ENCODE peak calls at places on chromosomes 1 and 21, in six cellular contexts. V is heart left ventricle, G is transverse colon, M is tibial nerve, J is NB4, Y is body of pancreas. K is an unnamed sample.

GRCh38 chr1:171152533-171152932 is 32.6 kb upstream of the FMO2 start:
- DNase-seq in V (peak), G (no peak), M (no peak), J (no peak), Y (no peak), K (no peak)

GRCh38 chr21:40902299-40902698 is 55.3 kb upstream of the DSCAM start:
- DNase-seq in V (peak), G (no peak), M (no peak), J (no peak), Y (peak), K (no peak)

GRCh38 chr1:228064296-228064695 is 18.2 kb upstream of the ARF1 start:
- DNase-seq in V (peak), G (no peak), M (no peak), J (no peak), Y (no peak), K (no peak)

GRCh38 chr1:209883341-209883971 is 54.6 kb upstream of the SYT14 start:
- DNase-seq in V (no peak), G (no peak), M (no peak), J (no peak), Y (no peak), K (no peak)

GRCh38 chr1:21647431-21648373 is 21.5 kb downstream of the RAP1GAP start:
- DNase-seq in V (no peak), G (peak), M (no peak), J (peak), Y (peak), K (peak)

GRCh38 chr1:81801834-81802531 is 1.2 kb downstream of the ADGRL2 start:
- DNase-seq in V (peak), G (no peak), M (peak), J (no peak), Y (peak), K (peak)

GRCh38 chr1:202046227-202046626 is 35.8 kb downstream of the ELF3 start:
- DNase-seq in V (no peak), G (peak), M (no peak), J (no peak), Y (peak), K (no peak)

GRCh38 chr1:4422496-4423289 is 231.7 kb upstream of the AJAP1 start:
- DNase-seq in V (no peak), G (no peak), M (no peak), J (no peak), Y (no peak), K (no peak)

GRCh38 chr1:165544996-165545395 is 1.2 kb downstream of the LRRC52 start:
- DNase-seq in V (no peak), G (no peak), M (no peak), J (no peak), Y (no peak), K (no peak)

GRCh38 chr1:171166361-171166760 is 18.7 kb upstream of the FMO2 start:
- DNase-seq in V (no peak), G (no peak), M (no peak), J (no peak), Y (no peak), K (no peak)

GRCh38 chr1:230340778-230341546 is 85.2 kb downstream of the PGBD5 start:
- DNase-seq in V (peak), G (no peak), M (no peak), J (no peak), Y (no peak), K (peak)

GRCh38 chr1:4463631-4464030 is 190.8 kb upstream of the AJAP1 start:
- DNase-seq in V (no peak), G (no peak), M (no peak), J (no peak), Y (no peak), K (no peak)

GRCh38 chr21:36994501-36995189 is 11.9 kb upstream of the RIPPLY3 start:
- DNase-seq in V (no peak), G (no peak), M (no peak), J (no peak), Y (no peak), K (no peak)

GRCh38 chr1:108816049-108816882 is 40.6 kb downstream of the AKNAD1 start:
- DNase-seq in V (peak), G (peak), M (peak), J (no peak), Y (peak), K (peak)

GRCh38 chr1:68116643-68117235 is 66.3 kb upstream of the DIRAS3 start:
- DNase-seq in V (peak), G (peak), M (peak), J (peak), Y (peak), K (peak)

GRCh38 chr21:41973861-41974751 is 20.3 kb upstream of the C2CD2 start:
- DNase-seq in V (peak), G (no peak), M (peak), J (peak), Y (no peak), K (peak)

GRCh38 chr1:156845055-156845952 is 13.6 kb downstream of the INSRR start:
- DNase-seq in V (no peak), G (no peak), M (no peak), J (no peak), Y (no peak), K (no peak)

GRCh38 chr1:54108156-54108555 is 44.6 kb downstream of the CDCP2 start:
- DNase-seq in V (no peak), G (no peak), M (no peak), J (no peak), Y (no peak), K (no peak)

GRCh38 chr1:180530501-180530900 is 28.1 kb upstream of the ACBD6 start:
- DNase-seq in V (peak), G (peak), M (no peak), J (no peak), Y (peak), K (no peak)

GRCh38 chr1:30912913-30913652 is 4.5 kb upstream of the SDC3 start:
- DNase-seq in V (peak), G (peak), M (peak), J (peak), Y (peak), K (peak)

GRCh38 chr1:235883261-235883927 is 16.7 kb upstream of the LYST start:
- DNase-seq in V (peak), G (peak), M (peak), J (peak), Y (peak), K (peak)

GRCh38 chr1:172766462-172766861 is 107.6 kb downstream of the FASLG start:
- DNase-seq in V (no peak), G (no peak), M (peak), J (no peak), Y (no peak), K (peak)

GRCh38 chr21:34593954-34594531 is 20.9 kb downstream of the RCAN1 start:
- DNase-seq in V (no peak), G (no peak), M (peak), J (no peak), Y (no peak), K (no peak)

GRCh38 chr1:154745286-154745731 is 124.8 kb downstream of the KCNN3 start:
- DNase-seq in V (peak), G (peak), M (no peak), J (peak), Y (peak), K (no peak)

DNA sequence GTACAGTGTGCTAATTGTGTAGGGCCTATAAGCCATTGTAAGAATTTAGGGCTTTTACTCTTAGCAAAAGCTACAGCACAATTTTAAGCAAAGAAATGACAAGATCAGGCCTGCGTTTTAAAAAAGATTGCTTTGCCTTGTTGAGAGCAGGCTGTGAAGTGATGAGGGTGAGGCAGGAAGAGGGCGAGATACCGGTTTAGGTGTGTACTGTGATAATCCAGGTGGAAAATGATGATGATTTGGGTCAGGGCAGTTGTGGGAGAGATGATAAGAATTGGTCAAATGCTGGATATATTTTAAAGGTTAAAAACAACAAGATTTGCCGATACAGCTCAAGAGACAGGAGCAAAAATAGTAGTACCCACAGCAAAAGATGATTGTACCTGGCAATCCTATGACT is 72.0 kb downstream of the SWT1 start:
- DNase-seq in V (no peak), G (no peak), M (no peak), J (no peak), Y (no peak), K (no peak)
- TF ChIP-seq POLR2A in V (no peak), G (no peak), M (no peak), J (no peak), Y (no peak), K (no peak)

DNA sequence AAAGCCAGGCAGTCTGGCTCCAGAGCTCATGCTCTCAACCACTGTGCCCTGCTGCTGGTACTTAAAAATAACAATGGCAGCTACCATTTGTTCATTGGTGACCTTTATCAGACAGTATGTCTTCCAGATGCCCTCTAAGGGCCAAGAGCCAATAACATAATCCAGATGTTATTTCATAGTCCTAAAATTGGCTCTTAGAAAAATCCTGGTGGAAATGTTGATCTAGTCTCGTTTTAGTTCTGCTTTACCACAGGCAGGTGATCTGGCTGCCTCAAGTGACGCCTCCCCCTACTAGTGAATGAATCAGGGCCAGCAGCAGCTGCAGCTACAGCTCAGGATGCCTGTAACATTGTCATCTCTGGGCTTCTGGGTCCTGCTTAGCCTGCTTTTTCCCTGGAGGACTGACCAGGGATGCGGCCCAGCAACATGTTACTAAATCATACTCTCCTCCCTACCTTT is 12.6 kb upstream of the HMGN2 start:
- DNase-seq in V (no peak), G (no peak), M (no peak), J (no peak), Y (no peak), K (no peak)
- TF ChIP-seq POLR2A in V (no peak), G (no peak), M (no peak), J (no peak), Y (no peak), K (no peak)

GRCh38 chr1:44808063-44808937 is at the start of gene BTBD19:
- DNase-seq in V (peak), G (peak), M (peak), J (no peak), Y (peak), K (peak)

GRCh38 chr1:44811234-44811633 is 2.9 kb downstream of the BTBD19 start:
- DNase-seq in V (no peak), G (no peak), M (no peak), J (no peak), Y (no peak), K (no peak)

GRCh38 chr1:44810101-44810761 is 1.9 kb downstream of the BTBD19 start:
- DNase-seq in V (peak), G (peak), M (no peak), J (no peak), Y (peak), K (peak)

GRCh38 chr1:44807364-44808062 is 362 bp upstream of the DYNLT4 start:
- DNase-seq in V (peak), G (peak), M (peak), J (peak), Y (peak), K (peak)

GRCh38 chr1:44808938-44809917 is 905 bp downstream of the BTBD19 start:
- DNase-seq in V (peak), G (peak), M (no peak), J (peak), Y (peak), K (peak)
- TF ChIP-seq POLR2A in V (no peak), G (peak), M (no peak), J (no peak), Y (peak), K (no peak)

GRCh38 chr1:25616080-25616931 is at the start of gene MAN1C1:
- DNase-seq in V (peak), G (peak), M (peak), J (peak), Y (peak), K (peak)
- TF ChIP-seq POLR2A in V (peak), G (no peak), M (no peak), J (no peak), Y (no peak), K (peak)

K was measured in adrenal gland.